ENCODE peak calls at places on chromosomes 2 and 18, in nine cellular contexts. T is CD8-positive, alpha-beta memory T cell; H is GM23338; Z is BJ; Q is K562; J is OCI-LY7; I is heart left ventricle; Y is astrocyte; M is HCT116. D is an unnamed sample.

GRCh38 chr2:26752636-26753035 is 11.4 kb upstream of the SLC35F6 start:
- DNase-seq in T (no peak), H (no peak), Z (no peak), Q (no peak), J (no peak), I (no peak), Y (no peak), M (no peak), D (peak; percentile 60)

GRCh38 chr2:26740890-26741302 is 23.2 kb upstream of the SLC35F6 start:
- DNase-seq in T (no peak), H (peak; percentile 47), Z (no peak), Q (peak; percentile 51), J (no peak), I (no peak), Y (no peak), M (no peak), D (no peak)

GRCh38 chr2:67130526-67131309 is 266.4 kb upstream of the ETAA1 start:
- DNase-seq in T (no peak), H (no peak), Z (no peak), Q (no peak), J (no peak), I (no peak), Y (peak; percentile 93), M (no peak), D (no peak)

GRCh38 chr18:6885992-6886823 is 156.7 kb downstream of the ARHGAP28 start:
- DNase-seq in T (no peak), H (peak; percentile 77), Z (no peak), Q (peak; percentile 62), J (peak; percentile 41), I (peak; percentile 42), Y (peak; percentile 18), M (no peak), D (no peak)

GRCh38 chr2:196413821-196414274 is 225.7 kb upstream of the CCDC150 start:
- DNase-seq in T (no peak), H (no peak), Z (no peak), Q (no peak), J (no peak), I (no peak), Y (no peak), M (no peak), D (no peak)

GRCh38 chr18:79250236-79250993 is 145.3 kb upstream of the NFATC1 start:
- DNase-seq in T (no peak), H (no peak), Z (no peak), Q (no peak), J (no peak), I (no peak), Y (no peak), M (no peak), D (no peak)

GRCh38 chr18:57576316-57576715 is 10.2 kb downstream of the FECH start:
- DNase-seq in T (no peak), H (no peak), Z (no peak), Q (no peak), J (no peak), I (no peak), Y (no peak), M (no peak), D (no peak)

GRCh38 chr2:109009920-109010610 is 21.0 kb upstream of the EDAR start:
- DNase-seq in T (no peak), H (no peak), Z (no peak), Q (no peak), J (no peak), I (no peak), Y (peak; percentile 53), M (no peak), D (no peak)

GRCh38 chr2:25074826-25075225 is 33.0 kb downstream of the EFR3B start:
- DNase-seq in T (no peak), H (no peak), Z (no peak), Q (no peak), J (no peak), I (no peak), Y (no peak), M (no peak), D (no peak)

GRCh38 chr2:120709608-120710041 is 26.0 kb upstream of the GLI2 start:
- DNase-seq in T (no peak), H (peak; percentile 94), Z (no peak), Q (no peak), J (no peak), I (no peak), Y (no peak), M (no peak), D (no peak)

GRCh38 chr2:191806396-191806795 is 40.5 kb downstream of the CAVIN2 start:
- DNase-seq in T (no peak), H (no peak), Z (no peak), Q (no peak), J (no peak), I (no peak), Y (no peak), M (no peak), D (no peak)

GRCh38 chr2:64230540-64230939 is 86.3 kb upstream of the PELI1 start:
- DNase-seq in T (no peak), H (no peak), Z (no peak), Q (no peak), J (no peak), I (no peak), Y (no peak), M (no peak), D (no peak)
- H3K36me3 ChIP-seq in T (no peaks in the 10 kb centered on the region), H (no peaks in the 10 kb centered on the region), Z (no peaks in the 10 kb centered on the region), Q (no peaks in the 10 kb centered on the region), J (no peaks in the 10 kb centered on the region), I (no peaks in the 10 kb centered on the region), Y (no peaks in the 10 kb centered on the region), M (no peaks in the 10 kb centered on the region), D (no peaks in the 10 kb centered on the region)

DNA sequence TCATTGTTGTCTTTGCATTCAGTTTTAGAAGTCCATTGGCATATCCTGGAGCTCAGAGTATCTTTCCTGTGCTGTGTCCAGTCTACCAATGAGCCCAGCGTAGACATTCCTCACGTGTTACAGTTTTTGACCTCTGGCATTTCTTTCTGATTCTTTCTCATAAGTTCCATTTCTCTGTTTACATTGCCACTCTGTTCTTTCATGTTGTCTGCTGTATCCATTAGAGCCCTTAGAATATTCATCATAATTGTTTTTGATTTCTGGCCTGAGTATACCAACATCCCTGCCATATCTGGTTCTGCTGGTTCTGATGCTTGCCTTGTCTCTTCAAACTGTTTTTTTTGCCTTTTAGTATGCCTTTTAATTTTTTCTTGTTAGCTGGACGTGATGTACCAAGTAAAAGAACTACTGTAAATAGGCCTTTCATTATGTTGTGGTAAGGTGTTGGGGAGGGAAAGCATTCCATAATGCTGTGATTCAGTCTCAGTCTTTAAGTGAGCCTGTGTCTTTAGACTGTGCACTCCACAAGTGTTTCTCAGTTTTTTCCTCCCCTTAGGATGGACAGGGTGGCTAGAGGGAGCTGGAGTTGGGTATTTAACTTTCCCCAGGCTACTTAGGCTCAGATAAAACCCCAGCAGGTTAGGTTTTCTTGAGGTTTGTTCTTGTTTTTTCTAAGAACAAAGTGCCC is 35.6 kb downstream of the CEP192 start:
- DNase-seq in T (no peak), H (no peak), Z (no peak), Q (no peak), J (no peak), I (no peak), Y (peak; percentile 41), M (no peak), D (no peak)
- H3K36me3 ChIP-seq in T (peaks cover 26% of the 10 kb centered on the region), H (peaks cover 16% of the 10 kb centered on the region), Z (peaks cover 1% of the 10 kb centered on the region), Q (peaks cover 69% of the 10 kb centered on the region), J (peaks cover 92% of the 10 kb centered on the region), I (peaks cover 75% of the 10 kb centered on the region), Y (peaks cover 23% of the 10 kb centered on the region), M (peaks cover 12% of the 10 kb centered on the region), D (peaks cover 75% of the 10 kb centered on the region)

GRCh38 chr2:215379039-215379438 is 56.8 kb downstream of the FN1 start:
- DNase-seq in T (no peak), H (no peak), Z (no peak), Q (no peak), J (no peak), I (no peak), Y (no peak), M (no peak), D (no peak)

GRCh38 chr2:215376103-215376780 is 59.6 kb downstream of the FN1 start:
- DNase-seq in T (no peak), H (no peak), Z (no peak), Q (no peak), J (no peak), I (no peak), Y (no peak), M (no peak), D (no peak)

GRCh38 chr2:215377283-215377682 is 58.6 kb downstream of the FN1 start:
- DNase-seq in T (no peak), H (no peak), Z (no peak), Q (no peak), J (no peak), I (no peak), Y (no peak), M (no peak), D (no peak)

GRCh38 chr2:215379948-215380347 is 55.9 kb downstream of the FN1 start:
- DNase-seq in T (no peak), H (no peak), Z (no peak), Q (no peak), J (no peak), I (no peak), Y (no peak), M (no peak), D (no peak)

DNA sequence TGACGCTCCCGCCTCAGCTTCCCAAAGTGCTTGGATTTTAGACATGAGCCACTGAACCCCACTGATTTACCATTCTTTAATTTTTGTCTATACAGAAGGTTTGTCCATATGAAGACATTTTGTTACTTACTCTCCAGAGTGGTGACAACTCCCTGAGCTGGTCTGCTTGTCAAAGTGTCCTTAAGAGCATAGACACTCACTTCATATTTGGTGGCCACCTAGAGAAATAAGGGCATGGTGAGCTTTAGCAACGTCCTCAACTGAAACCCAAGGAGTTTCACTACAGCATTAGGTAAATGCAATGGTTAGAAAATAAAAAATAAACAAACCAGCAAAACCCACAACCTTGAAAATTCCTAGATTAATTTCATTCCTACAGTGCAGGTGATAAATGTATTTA is 57.8 kb downstream of the FN1 start:
- DNase-seq in T (no peak), H (no peak), Z (no peak), Q (no peak), J (no peak), I (no peak), Y (no peak), M (no peak), D (no peak)
- H3K36me3 ChIP-seq in T (no peaks in the 10 kb centered on the region), H (peaks cover 70% of the 10 kb centered on the region), Z (peaks cover 32% of the 10 kb centered on the region), Q (peaks cover 11% of the 10 kb centered on the region), J (no peaks in the 10 kb centered on the region), I (peaks cover 100% of the 10 kb centered on the region), Y (peaks cover 98% of the 10 kb centered on the region), M (no peaks in the 10 kb centered on the region), D (peaks cover 80% of the 10 kb centered on the region)

DNA sequence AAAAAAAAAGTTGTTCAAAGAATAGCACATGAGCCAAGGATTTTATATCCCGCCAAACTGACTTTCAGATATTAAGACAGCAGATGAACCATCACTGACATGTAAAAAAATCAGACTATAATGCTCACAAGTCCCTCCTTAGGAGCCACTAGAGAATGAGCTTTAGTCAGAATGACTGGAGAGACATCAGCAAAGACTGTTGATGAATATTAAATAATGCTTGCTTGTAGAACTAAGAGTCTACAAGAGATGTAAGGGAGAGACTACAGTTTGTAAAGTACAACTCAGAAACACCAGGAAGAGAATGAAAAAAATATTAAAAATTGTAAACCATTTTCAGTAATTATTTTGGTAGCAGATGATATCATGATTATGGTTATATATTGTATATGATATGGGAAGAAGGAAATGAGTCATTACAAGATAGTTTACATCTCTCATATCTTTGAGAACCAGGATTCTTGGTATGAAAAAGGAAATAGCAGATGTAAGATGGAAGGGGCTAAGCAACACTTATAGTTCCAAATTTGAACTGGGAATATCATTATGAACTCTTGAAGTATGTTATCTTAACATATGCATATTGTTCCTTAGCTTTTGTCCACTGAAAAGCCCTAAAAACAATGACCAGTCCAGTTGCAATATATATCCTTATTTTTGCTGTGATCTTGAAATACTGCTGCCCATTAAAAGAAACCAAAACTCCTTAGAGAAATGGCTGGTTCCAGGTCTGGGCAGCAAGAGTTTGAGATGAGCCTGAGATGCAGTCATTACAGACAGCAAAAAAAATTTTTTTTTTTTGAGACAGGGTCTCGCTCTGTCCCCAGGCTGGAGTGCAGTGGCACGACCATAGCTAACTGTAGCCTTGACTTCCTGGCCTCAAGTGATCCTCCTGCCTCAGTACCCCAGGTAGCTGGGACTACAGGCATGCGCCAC is 55.7 kb downstream of the PTPN2 start:
- DNase-seq in T (no peak), H (no peak), Z (no peak), Q (no peak), J (no peak), I (no peak), Y (no peak), M (no peak), D (no peak)
- H3K36me3 ChIP-seq in T (peaks cover 15% of the 10 kb centered on the region), H (peaks cover 12% of the 10 kb centered on the region), Z (peaks cover 4% of the 10 kb centered on the region), Q (peaks cover 34% of the 10 kb centered on the region), J (peaks cover 93% of the 10 kb centered on the region), I (peaks cover 57% of the 10 kb centered on the region), Y (no peaks in the 10 kb centered on the region), M (no peaks in the 10 kb centered on the region), D (peaks cover 34% of the 10 kb centered on the region)

D was measured in SK-N-MC.